ENCODE peak calls at places on chromosome 11, in six cellular contexts. D, P, J, A, K and C are unnamed samples. For H3K27me3, the result is how much of the 10 kb centered on the place peaks cover.

GRCh38 chr11:19929147-19929546 is 216.5 kb downstream of the NAV2 start:
- DNase-seq in D (peak), P (no peak), J (no peak), A (no peak), K (no peak), C (no peak)

GRCh38 chr11:28981331-28981865 is 873.2 kb downstream of the METTL15 start:
- DNase-seq in D (no peak), P (no peak), J (no peak), A (peak), K (no peak), C (peak)

GRCh38 chr11:27656320-27656719 is 43.9 kb downstream of the BDNF start:
- DNase-seq in D (no peak), P (no peak), J (no peak), A (no peak), K (no peak), C (no peak)

GRCh38 chr11:72236774-72237111 is 7.2 kb downstream of the PHOX2A start:
- DNase-seq in D (no peak), P (no peak), J (no peak), A (no peak), K (no peak), C (no peak)

GRCh38 chr11:74557526-74557925 is 34.9 kb upstream of the POLD3 start:
- DNase-seq in D (no peak), P (no peak), J (no peak), A (no peak), K (no peak), C (no peak)

GRCh38 chr11:127238321-127238720 is 237.8 kb upstream of the KIRREL3 start:
- DNase-seq in D (no peak), P (no peak), J (no peak), A (no peak), K (no peak), C (peak)

GRCh38 chr11:83835423-83835822 is 549.3 kb upstream of the CCDC90B start:
- DNase-seq in D (no peak), P (no peak), J (no peak), A (no peak), K (no peak), C (no peak)

GRCh38 chr11:10920205-10920604 is 62.4 kb upstream of the ZBED5 start:
- DNase-seq in D (peak), P (no peak), J (no peak), A (peak), K (no peak), C (no peak)

GRCh38 chr11:73234403-73235181 is 16.5 kb downstream of the P2RY2 start:
- DNase-seq in D (no peak), P (no peak), J (no peak), A (no peak), K (no peak), C (no peak)

GRCh38 chr11:11349870-11350325 is 3.2 kb downstream of the CSNK2A3 start:
- DNase-seq in D (peak), P (no peak), J (no peak), A (peak), K (no peak), C (no peak)

GRCh38 chr11:64967376-64967775 is 4.5 kb downstream of the MAJIN start:
- DNase-seq in D (no peak), P (no peak), J (no peak), A (no peak), K (no peak), C (no peak)

GRCh38 chr11:117629891-117630538 is 167.0 kb downstream of the DSCAML1 start:
- DNase-seq in D (no peak), P (no peak), J (no peak), A (no peak), K (no peak), C (no peak)

GRCh38 chr11:121070951-121071350 is 30.1 kb upstream of the TECTA start:
- DNase-seq in D (no peak), P (no peak), J (no peak), A (no peak), K (no peak), C (no peak)

GRCh38 chr11:67356867-67357561 is 3.7 kb upstream of the POLD4 start:
- DNase-seq in D (peak), P (peak), J (peak), A (peak), K (peak), C (peak)

GRCh38 chr11:72634016-72634415 is 40.2 kb downstream of the PDE2A start:
- DNase-seq in D (no peak), P (no peak), J (no peak), A (no peak), K (no peak), C (no peak)

GRCh38 chr11:113670149-113670829 is 35.8 kb downstream of the TMPRSS5 start:
- DNase-seq in D (no peak), P (no peak), J (no peak), A (no peak), K (no peak), C (no peak)

GRCh38 chr11:120013325-120014250 is 124.3 kb downstream of the TRIM29 start:
- DNase-seq in D (peak), P (no peak), J (peak), A (peak), K (peak), C (peak)

GRCh38 chr11:43222215-43222614 is 89.6 kb upstream of the API5 start:
- DNase-seq in D (peak), P (no peak), J (no peak), A (no peak), K (no peak), C (peak)

GRCh38 chr11:13126430-13126829 is 117.3 kb downstream of the RASSF10 start:
- DNase-seq in D (no peak), P (no peak), J (no peak), A (peak), K (peak), C (peak)

GRCh38 chr11:74702383-74703007 is 28.7 kb downstream of the CHRDL2 start:
- DNase-seq in D (peak), P (peak), J (peak), A (peak), K (peak), C (peak)

GRCh38 chr11:5600374-5600851 is 4.0 kb downstream of the TRIM6 start:
- DNase-seq in D (peak), P (peak), J (peak), A (peak), K (no peak), C (peak)

GRCh38 chr11:86043765-86044534 is 24.9 kb downstream of the PICALM start:
- DNase-seq in D (no peak), P (no peak), J (no peak), A (no peak), K (no peak), C (no peak)

GRCh38 chr11:19345848-19346681 is 105.3 kb upstream of the E2F8 start:
- DNase-seq in D (peak), P (no peak), J (peak), A (peak), K (no peak), C (no peak)

GRCh38 chr11:132064987-132065620 is 694.7 kb downstream of the NTM start:
- DNase-seq in D (peak), P (no peak), J (no peak), A (peak), K (no peak), C (peak)

GRCh38 chr11:111974451-111974850 is 37.3 kb downstream of the DIXDC1 start:
- DNase-seq in D (no peak), P (no peak), J (no peak), A (peak), K (no peak), C (no peak)

GRCh38 chr11:86519064-86519911 is 144.6 kb downstream of the CCDC81 start:
- DNase-seq in D (peak), P (no peak), J (no peak), A (peak), K (no peak), C (peak)

GRCh38 chr11:121722431-121723256 is 269.9 kb upstream of the SORL1-AS1 start:
- DNase-seq in D (peak), P (no peak), J (peak), A (peak), K (no peak), C (peak)

GRCh38 chr11:96012086-96012824 is 88.3 kb upstream of the MTMR2 start:
- DNase-seq in D (peak), P (peak), J (peak), A (peak), K (peak), C (peak)

GRCh38 chr11:32610926-32611325 is 27.3 kb downstream of the EIF3M start:
- DNase-seq in D (no peak), P (no peak), J (no peak), A (no peak), K (no peak), C (no peak)
- H3K27me3 ChIP-seq in D (under half), P (under half), J (under half), A (under half), K (under half), C (under half)

GRCh38 chr11:115311949-115312348 is 192.3 kb downstream of the CADM1 start:
- DNase-seq in D (no peak), P (no peak), J (no peak), A (no peak), K (no peak), C (no peak)
- H3K27me3 ChIP-seq in D (under half), P (under half), J (under half), A (under half), K (under half), C (under half)

GRCh38 chr11:16403448-16403803 is 47.1 kb upstream of the SOX6 start:
- DNase-seq in D (no peak), P (no peak), J (no peak), A (no peak), K (no peak), C (no peak)

GRCh38 chr11:16404781-16405180 is 48.4 kb upstream of the SOX6 start:
- DNase-seq in D (no peak), P (no peak), J (no peak), A (no peak), K (no peak), C (no peak)

GRCh38 chr11:16403851-16404250 is 47.5 kb upstream of the SOX6 start:
- DNase-seq in D (no peak), P (no peak), J (no peak), A (no peak), K (no peak), C (no peak)

GRCh38 chr11:16406226-16406625 is 49.9 kb upstream of the SOX6 start:
- DNase-seq in D (no peak), P (no peak), J (no peak), A (no peak), K (no peak), C (no peak)

GRCh38 chr11:16402654-16403447 is 46.5 kb upstream of the SOX6 start:
- DNase-seq in D (no peak), P (no peak), J (peak), A (no peak), K (no peak), C (no peak)
- H3K27me3 ChIP-seq in D (under half), P (under half), J (half or more), A (half or more), K (under half), C (under half)

GRCh38 chr11:2806351-2807058 is 79.1 kb downstream of the CDKN1C start:
- DNase-seq in D (no peak), P (no peak), J (peak), A (no peak), K (no peak), C (no peak)

GRCh38 chr11:2804189-2804588 is 81.4 kb downstream of the CDKN1C start:
- DNase-seq in D (no peak), P (no peak), J (no peak), A (no peak), K (no peak), C (no peak)

GRCh38 chr11:2805388-2806057 is 80.1 kb downstream of the CDKN1C start:
- DNase-seq in D (no peak), P (no peak), J (no peak), A (no peak), K (no peak), C (no peak)

GRCh38 chr11:2803186-2804057 is 82.2 kb downstream of the CDKN1C start:
- DNase-seq in D (no peak), P (no peak), J (no peak), A (no peak), K (no peak), C (peak)

DNA sequence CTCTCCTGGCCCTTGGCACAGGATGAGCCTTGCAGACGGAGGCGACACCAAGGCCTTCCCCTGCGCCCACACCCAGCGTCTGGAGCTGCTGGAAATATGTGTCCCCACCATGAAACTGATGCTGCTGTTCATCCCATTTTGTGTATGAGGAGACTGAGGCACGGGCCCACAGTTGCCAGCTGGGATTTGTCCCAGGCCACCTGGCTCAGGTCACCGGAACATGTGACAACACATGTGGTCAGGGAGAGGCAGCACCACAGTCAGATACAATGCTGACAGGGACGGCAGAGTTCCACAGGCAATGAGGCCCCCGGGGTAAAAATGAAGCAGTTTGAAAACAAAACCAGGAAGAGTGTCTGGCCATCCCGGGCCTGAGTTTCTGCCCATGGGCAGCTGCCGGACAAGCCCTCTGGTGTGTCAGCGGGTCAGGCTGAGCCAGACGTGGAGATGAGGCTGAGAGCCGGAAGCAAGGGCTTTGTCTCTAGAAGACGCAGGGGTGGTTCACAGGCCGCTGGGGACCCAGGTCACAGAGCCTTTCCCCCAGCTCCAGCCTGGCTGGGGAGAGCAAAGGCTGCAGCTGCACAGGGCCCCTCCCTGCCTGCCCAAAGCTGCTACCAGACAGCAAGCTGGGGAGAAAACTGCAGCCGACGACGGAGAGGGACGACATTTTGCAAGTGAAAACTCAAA is 80.7 kb downstream of the CDKN1C start:
- DNase-seq in D (no peak), P (no peak), J (peak), A (no peak), K (no peak), C (no peak)
- H3K27me3 ChIP-seq in D (under half), P (under half), J (under half), A (under half), K (under half), C (under half)